ENCODE peak calls at places on chromosome 2, in ten cellular contexts. One of them, this sample, is unnamed.

GRCh38 chr2:10733584-10733958 is 12.1 kb downstream of the ATP6V1C2 start:
- DNase-seq in AG04450: no peak
- DNase-seq in NB4: no peak
- DNase-seq in AG09319: no peak
- DNase-seq in PC-3: no peak
- DNase-seq in LNCaP clone FGC: no peak
- DNase-seq in foreskin fibroblast: no peak
- DNase-seq in left lung: no peak
- DNase-seq in cardiac fibroblast: no peak
- DNase-seq in endothelial cell of umbilical vein: no peak
- DNase-seq in this sample: no peak

GRCh38 chr2:122145805-122146204 is 390.4 kb downstream of the TSN start:
- DNase-seq in AG04450: no peak
- DNase-seq in NB4: no peak
- DNase-seq in AG09319: no peak
- DNase-seq in PC-3: no peak
- DNase-seq in LNCaP clone FGC: no peak
- DNase-seq in foreskin fibroblast: no peak
- DNase-seq in left lung: no peak
- DNase-seq in cardiac fibroblast: no peak
- DNase-seq in endothelial cell of umbilical vein: no peak
- DNase-seq in this sample: no peak

GRCh38 chr2:191115391-191115790 is 35.4 kb downstream of the STAT4 start:
- DNase-seq in AG04450: no peak
- DNase-seq in NB4: peak
- DNase-seq in AG09319: no peak
- DNase-seq in PC-3: no peak
- DNase-seq in LNCaP clone FGC: no peak
- DNase-seq in foreskin fibroblast: no peak
- DNase-seq in left lung: no peak
- DNase-seq in cardiac fibroblast: no peak
- DNase-seq in endothelial cell of umbilical vein: no peak
- DNase-seq in this sample: no peak

GRCh38 chr2:85394976-85395375 is 15.2 kb downstream of the CAPG start:
- DNase-seq in AG04450: no peak
- DNase-seq in NB4: no peak
- DNase-seq in AG09319: no peak
- DNase-seq in PC-3: no peak
- DNase-seq in LNCaP clone FGC: no peak
- DNase-seq in foreskin fibroblast: no peak
- DNase-seq in left lung: no peak
- DNase-seq in cardiac fibroblast: no peak
- DNase-seq in endothelial cell of umbilical vein: no peak
- DNase-seq in this sample: peak

GRCh38 chr2:121554998-121555397 is 24.3 kb downstream of the RNU4ATAC start:
- DNase-seq in AG04450: no peak
- DNase-seq in NB4: no peak
- DNase-seq in AG09319: no peak
- DNase-seq in PC-3: no peak
- DNase-seq in LNCaP clone FGC: no peak
- DNase-seq in foreskin fibroblast: no peak
- DNase-seq in left lung: no peak
- DNase-seq in cardiac fibroblast: no peak
- DNase-seq in endothelial cell of umbilical vein: no peak
- DNase-seq in this sample: no peak

GRCh38 chr2:63661076-63661475 is 72.3 kb downstream of the MDH1 start:
- DNase-seq in AG04450: peak
- DNase-seq in NB4: no peak
- DNase-seq in AG09319: peak
- DNase-seq in PC-3: peak
- DNase-seq in LNCaP clone FGC: no peak
- DNase-seq in foreskin fibroblast: peak
- DNase-seq in left lung: no peak
- DNase-seq in cardiac fibroblast: peak
- DNase-seq in endothelial cell of umbilical vein: peak
- DNase-seq in this sample: no peak

GRCh38 chr2:49002750-49003149 is 151.6 kb downstream of the FSHR start:
- DNase-seq in AG04450: no peak
- DNase-seq in NB4: no peak
- DNase-seq in AG09319: no peak
- DNase-seq in PC-3: no peak
- DNase-seq in LNCaP clone FGC: no peak
- DNase-seq in foreskin fibroblast: no peak
- DNase-seq in left lung: no peak
- DNase-seq in cardiac fibroblast: peak
- DNase-seq in endothelial cell of umbilical vein: no peak
- DNase-seq in this sample: no peak

GRCh38 chr2:235773188-235773928 is 279.5 kb downstream of the AGAP1 start:
- DNase-seq in AG04450: no peak
- DNase-seq in NB4: no peak
- DNase-seq in AG09319: no peak
- DNase-seq in PC-3: no peak
- DNase-seq in LNCaP clone FGC: no peak
- DNase-seq in foreskin fibroblast: no peak
- DNase-seq in left lung: no peak
- DNase-seq in cardiac fibroblast: no peak
- DNase-seq in endothelial cell of umbilical vein: peak
- DNase-seq in this sample: no peak

GRCh38 chr2:176879596-176879995 is 333.0 kb upstream of the HNRNPA3 start:
- DNase-seq in AG04450: no peak
- DNase-seq in NB4: no peak
- DNase-seq in AG09319: no peak
- DNase-seq in PC-3: no peak
- DNase-seq in LNCaP clone FGC: no peak
- DNase-seq in foreskin fibroblast: no peak
- DNase-seq in left lung: no peak
- DNase-seq in cardiac fibroblast: no peak
- DNase-seq in endothelial cell of umbilical vein: no peak
- DNase-seq in this sample: no peak

GRCh38 chr2:195411219-195411687 is 245.8 kb upstream of the SLC39A10 start:
- DNase-seq in AG04450: no peak
- DNase-seq in NB4: peak
- DNase-seq in AG09319: no peak
- DNase-seq in PC-3: peak
- DNase-seq in LNCaP clone FGC: no peak
- DNase-seq in foreskin fibroblast: peak
- DNase-seq in left lung: no peak
- DNase-seq in cardiac fibroblast: peak
- DNase-seq in endothelial cell of umbilical vein: no peak
- DNase-seq in this sample: no peak

GRCh38 chr2:63058742-63059433 is 8.3 kb downstream of the OTX1 start:
- DNase-seq in AG04450: no peak
- DNase-seq in NB4: no peak
- DNase-seq in AG09319: no peak
- DNase-seq in PC-3: no peak
- DNase-seq in LNCaP clone FGC: no peak
- DNase-seq in foreskin fibroblast: no peak
- DNase-seq in left lung: no peak
- DNase-seq in cardiac fibroblast: no peak
- DNase-seq in endothelial cell of umbilical vein: no peak
- DNase-seq in this sample: no peak

GRCh38 chr2:150700731-150701130 is 213.3 kb upstream of the RND3 start:
- DNase-seq in AG04450: no peak
- DNase-seq in NB4: no peak
- DNase-seq in AG09319: no peak
- DNase-seq in PC-3: no peak
- DNase-seq in LNCaP clone FGC: no peak
- DNase-seq in foreskin fibroblast: no peak
- DNase-seq in left lung: no peak
- DNase-seq in cardiac fibroblast: no peak
- DNase-seq in endothelial cell of umbilical vein: no peak
- DNase-seq in this sample: no peak

DNA sequence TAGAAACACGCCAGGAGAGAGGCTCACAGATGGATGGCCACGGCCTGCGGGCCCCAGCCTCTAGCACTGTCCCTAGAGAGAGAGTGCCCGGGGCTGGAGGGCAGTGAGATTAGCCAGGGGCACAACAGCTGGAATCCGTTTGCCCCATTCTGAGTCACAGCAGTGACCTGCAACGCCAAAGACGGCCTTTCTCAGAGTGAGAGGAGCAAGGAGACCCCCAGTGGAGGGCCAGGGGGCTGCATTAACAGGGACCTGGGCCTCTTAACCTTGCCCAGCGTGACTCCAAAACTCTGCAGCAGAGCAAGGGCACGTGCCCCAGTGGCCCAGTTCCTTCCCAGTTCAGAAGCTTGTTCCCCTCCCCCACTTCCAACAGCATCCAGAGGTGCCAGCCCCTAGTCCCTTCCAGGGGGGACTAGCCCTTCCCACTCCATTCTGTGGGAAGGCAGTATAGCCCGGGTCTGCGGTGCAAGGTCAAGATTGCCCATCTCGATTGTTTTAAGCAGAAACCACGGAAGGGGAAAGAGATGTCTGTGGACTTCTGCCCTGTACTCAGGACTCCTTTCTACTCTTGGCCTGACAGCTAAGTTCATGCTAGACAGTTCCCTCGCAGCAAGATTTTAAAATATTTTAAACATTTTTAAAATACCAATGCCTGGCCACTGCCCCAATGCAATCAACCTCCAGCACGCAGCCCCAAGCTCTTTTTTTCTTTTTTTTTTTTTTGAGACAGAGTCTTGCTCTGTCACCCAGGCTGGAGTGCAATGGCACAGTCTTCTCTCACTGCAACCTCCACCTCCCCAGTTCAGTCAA is 50.9 kb upstream of the BIN1 start:
- DNase-seq in AG04450: no peak
- DNase-seq in NB4: peak
- DNase-seq in AG09319: no peak
- DNase-seq in PC-3: no peak
- DNase-seq in LNCaP clone FGC: no peak
- DNase-seq in foreskin fibroblast: no peak
- DNase-seq in left lung: peak
- DNase-seq in cardiac fibroblast: peak
- DNase-seq in endothelial cell of umbilical vein: no peak
- DNase-seq in this sample: no peak
- TF ChIP-seq CTCF in AG04450: peak
- TF ChIP-seq CTCF in NB4: peak
- TF ChIP-seq CTCF in AG09319: peak
- TF ChIP-seq CTCF in PC-3: no peak
- TF ChIP-seq CTCF in LNCaP clone FGC: no peak
- TF ChIP-seq CTCF in foreskin fibroblast: no peak
- TF ChIP-seq CTCF in left lung: no peak
- TF ChIP-seq CTCF in cardiac fibroblast: peak
- TF ChIP-seq CTCF in endothelial cell of umbilical vein: peak
- TF ChIP-seq CTCF in this sample: peak

DNA sequence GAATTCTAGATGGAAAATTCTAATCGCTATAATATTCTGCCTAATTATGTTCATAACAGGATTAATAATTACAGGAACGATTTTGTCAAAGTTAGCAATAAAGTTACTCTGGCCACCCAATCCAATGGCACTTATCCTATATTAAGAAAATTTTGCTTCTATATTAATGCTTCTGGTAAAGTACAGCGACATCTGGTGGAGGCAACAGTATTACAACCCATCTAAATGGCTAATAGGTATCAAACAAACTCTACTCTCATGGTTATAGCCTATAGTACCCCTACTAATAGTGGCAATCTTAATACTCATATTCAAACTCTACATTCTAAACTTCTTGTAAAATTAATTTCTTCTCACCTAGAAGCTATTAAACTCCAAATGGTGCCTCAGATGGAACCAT is 1084.7 kb upstream of the LRRTM1 start:
- DNase-seq in AG04450: no peak
- DNase-seq in NB4: peak
- DNase-seq in AG09319: no peak
- DNase-seq in PC-3: peak
- DNase-seq in LNCaP clone FGC: no peak
- DNase-seq in foreskin fibroblast: no peak
- DNase-seq in left lung: no peak
- DNase-seq in cardiac fibroblast: no peak
- DNase-seq in endothelial cell of umbilical vein: no peak
- DNase-seq in this sample: no peak
- TF ChIP-seq CTCF in AG04450: peak
- TF ChIP-seq CTCF in NB4: peak
- TF ChIP-seq CTCF in AG09319: no peak
- TF ChIP-seq CTCF in PC-3: peak
- TF ChIP-seq CTCF in LNCaP clone FGC: no peak
- TF ChIP-seq CTCF in foreskin fibroblast: no peak
- TF ChIP-seq CTCF in left lung: no peak
- TF ChIP-seq CTCF in cardiac fibroblast: peak
- TF ChIP-seq CTCF in endothelial cell of umbilical vein: no peak
- TF ChIP-seq CTCF in this sample: peak

GRCh38 chr2:101277111-101277510 is 24.4 kb downstream of the CNOT11 start:
- DNase-seq in AG04450: no peak
- DNase-seq in NB4: peak
- DNase-seq in AG09319: no peak
- DNase-seq in PC-3: peak
- DNase-seq in LNCaP clone FGC: peak
- DNase-seq in foreskin fibroblast: no peak
- DNase-seq in left lung: no peak
- DNase-seq in cardiac fibroblast: peak
- DNase-seq in endothelial cell of umbilical vein: peak
- DNase-seq in this sample: no peak
- TF ChIP-seq CTCF in AG04450: peak
- TF ChIP-seq CTCF in NB4: no peak
- TF ChIP-seq CTCF in AG09319: no peak
- TF ChIP-seq CTCF in PC-3: peak
- TF ChIP-seq CTCF in LNCaP clone FGC: peak
- TF ChIP-seq CTCF in foreskin fibroblast: no peak
- TF ChIP-seq CTCF in left lung: no peak
- TF ChIP-seq CTCF in cardiac fibroblast: peak
- TF ChIP-seq CTCF in endothelial cell of umbilical vein: no peak
- TF ChIP-seq CTCF in this sample: peak

GRCh38 chr2:32424739-32425138 is 67.9 kb downstream of the BIRC6 start:
- DNase-seq in AG04450: no peak
- DNase-seq in NB4: no peak
- DNase-seq in AG09319: no peak
- DNase-seq in PC-3: no peak
- DNase-seq in LNCaP clone FGC: no peak
- DNase-seq in foreskin fibroblast: no peak
- DNase-seq in left lung: no peak
- DNase-seq in cardiac fibroblast: peak
- DNase-seq in endothelial cell of umbilical vein: no peak
- DNase-seq in this sample: no peak

GRCh38 chr2:32427672-32428622 is 71.1 kb downstream of the BIRC6 start:
- DNase-seq in AG04450: no peak
- DNase-seq in NB4: no peak
- DNase-seq in AG09319: no peak
- DNase-seq in PC-3: no peak
- DNase-seq in LNCaP clone FGC: peak
- DNase-seq in foreskin fibroblast: no peak
- DNase-seq in left lung: no peak
- DNase-seq in cardiac fibroblast: no peak
- DNase-seq in endothelial cell of umbilical vein: peak
- DNase-seq in this sample: no peak

GRCh38 chr2:32425719-32426141 is 68.9 kb downstream of the BIRC6 start:
- DNase-seq in AG04450: peak
- DNase-seq in NB4: no peak
- DNase-seq in AG09319: peak
- DNase-seq in PC-3: no peak
- DNase-seq in LNCaP clone FGC: no peak
- DNase-seq in foreskin fibroblast: peak
- DNase-seq in left lung: no peak
- DNase-seq in cardiac fibroblast: peak
- DNase-seq in endothelial cell of umbilical vein: no peak
- DNase-seq in this sample: no peak

GRCh38 chr2:32422133-32422532 is 65.3 kb downstream of the BIRC6 start:
- DNase-seq in AG04450: no peak
- DNase-seq in NB4: no peak
- DNase-seq in AG09319: no peak
- DNase-seq in PC-3: no peak
- DNase-seq in LNCaP clone FGC: no peak
- DNase-seq in foreskin fibroblast: no peak
- DNase-seq in left lung: no peak
- DNase-seq in cardiac fibroblast: no peak
- DNase-seq in endothelial cell of umbilical vein: no peak
- DNase-seq in this sample: no peak

GRCh38 chr2:32423536-32423935 is 66.7 kb downstream of the BIRC6 start:
- DNase-seq in AG04450: no peak
- DNase-seq in NB4: no peak
- DNase-seq in AG09319: no peak
- DNase-seq in PC-3: no peak
- DNase-seq in LNCaP clone FGC: no peak
- DNase-seq in foreskin fibroblast: no peak
- DNase-seq in left lung: no peak
- DNase-seq in cardiac fibroblast: peak
- DNase-seq in endothelial cell of umbilical vein: no peak
- DNase-seq in this sample: no peak
- TF ChIP-seq CTCF in AG04450: no peak
- TF ChIP-seq CTCF in NB4: no peak
- TF ChIP-seq CTCF in AG09319: no peak
- TF ChIP-seq CTCF in PC-3: no peak
- TF ChIP-seq CTCF in LNCaP clone FGC: no peak
- TF ChIP-seq CTCF in foreskin fibroblast: no peak
- TF ChIP-seq CTCF in left lung: no peak
- TF ChIP-seq CTCF in cardiac fibroblast: no peak
- TF ChIP-seq CTCF in endothelial cell of umbilical vein: no peak
- TF ChIP-seq CTCF in this sample: no peak

This sample was measured in chondrocyte.